ENCODE peak calls at places on chromosome 13, in four cellular contexts. One of them, this sample, is unnamed.

GRCh38 chr13:114134111-114134943 is 1.9 kb upstream of the RASA3 start:
- DNase-seq in renal cortical epithelial cell: peak; percentile 42
- DNase-seq in NCI-H146: no peak
- DNase-seq in HT-29: no peak
- DNase-seq in this sample: no peak

GRCh38 chr13:109146912-109147624 is 517.7 kb downstream of the MYO16 start:
- DNase-seq in HT-29: no peak
- DNase-seq in renal cortical epithelial cell: peak; percentile 50
- DNase-seq in NCI-H146: no peak
- DNase-seq in this sample: peak; percentile 89

GRCh38 chr13:23466144-23467002 is 32.9 kb upstream of the SACS start:
- DNase-seq in NCI-H146: no peak
- DNase-seq in HT-29: peak; percentile 61
- DNase-seq in renal cortical epithelial cell: peak; percentile 54
- DNase-seq in this sample: peak; percentile 42

GRCh38 chr13:41416276-41416675 is 41.1 kb upstream of the RGCC start:
- DNase-seq in HT-29: no peak
- DNase-seq in NCI-H146: no peak
- DNase-seq in renal cortical epithelial cell: no peak
- DNase-seq in this sample: no peak

GRCh38 chr13:87622921-87623320 is 48.2 kb upstream of the SLITRK5 start:
- DNase-seq in NCI-H146: no peak
- DNase-seq in HT-29: no peak
- DNase-seq in renal cortical epithelial cell: no peak
- DNase-seq in this sample: no peak

GRCh38 chr13:78881746-78882145 is 222.8 kb upstream of the OBI1 start:
- DNase-seq in NCI-H146: peak; percentile 95
- DNase-seq in HT-29: no peak
- DNase-seq in renal cortical epithelial cell: no peak
- DNase-seq in this sample: no peak

GRCh38 chr13:49669735-49670309 is 21.5 kb downstream of the EBPL start:
- DNase-seq in NCI-H146: peak; percentile 62
- DNase-seq in renal cortical epithelial cell: peak; percentile 65
- DNase-seq in HT-29: peak; percentile 92
- DNase-seq in this sample: peak; percentile 67

GRCh38 chr13:25249001-25249543 is 38.2 kb downstream of the MTMR6 start:
- DNase-seq in NCI-H146: peak; percentile 31
- DNase-seq in renal cortical epithelial cell: peak; percentile 60
- DNase-seq in HT-29: peak; percentile 65
- DNase-seq in this sample: no peak

GRCh38 chr13:113729329-113730019 is 29.6 kb upstream of the TMEM255B start:
- DNase-seq in HT-29: no peak
- DNase-seq in renal cortical epithelial cell: no peak
- DNase-seq in NCI-H146: no peak
- DNase-seq in this sample: no peak

GRCh38 chr13:29484236-29484635 is 111.3 kb downstream of the SLC7A1 start:
- DNase-seq in NCI-H146: peak; percentile 43
- DNase-seq in HT-29: no peak
- DNase-seq in renal cortical epithelial cell: no peak
- DNase-seq in this sample: no peak

GRCh38 chr13:90414691-90415596 is 932.5 kb upstream of the MIR17HG start:
- DNase-seq in HT-29: no peak
- DNase-seq in NCI-H146: no peak
- DNase-seq in renal cortical epithelial cell: peak; percentile 66
- DNase-seq in this sample: peak; percentile 1

GRCh38 chr13:36883829-36884228 is 36.2 kb downstream of the SMAD9 start:
- DNase-seq in renal cortical epithelial cell: no peak
- DNase-seq in HT-29: no peak
- DNase-seq in NCI-H146: no peak
- DNase-seq in this sample: no peak

GRCh38 chr13:30412351-30412750 is 9.9 kb upstream of the UBE2L5 start:
- DNase-seq in HT-29: no peak
- DNase-seq in renal cortical epithelial cell: no peak
- DNase-seq in NCI-H146: no peak
- DNase-seq in this sample: no peak

GRCh38 chr13:71240906-71241305 is 626.1 kb downstream of the DACH1 start:
- DNase-seq in renal cortical epithelial cell: peak; percentile 30
- DNase-seq in NCI-H146: peak; percentile 34
- DNase-seq in HT-29: peak; percentile 38
- DNase-seq in this sample: no peak

This sample was measured in Panc1.